ENCODE peak calls at places on chromosomes 1 and 21, in eight cellular contexts. Y, S, C, L, G, V, T and D are unnamed samples.

GRCh38 chr1:206803221-206803730 is 31.0 kb upstream of the IL10 start:
- DNase-seq in V (no peak), S (no peak), C (no peak), G (no peak), Y (no peak), T (no peak), L (no peak), D (no peak)

GRCh38 chr21:33657124-33657842 is 15.0 kb downstream of the ITSN1 start:
- DNase-seq in Y (no peak), T (no peak), L (peak), C (no peak), G (no peak), V (no peak), S (no peak), D (no peak)

GRCh38 chr1:39760074-39761008 is 10.8 kb downstream of the OXCT2 start:
- DNase-seq in L (no peak), V (no peak), Y (no peak), G (no peak), C (no peak), T (no peak), S (no peak), D (no peak)

GRCh38 chr1:11792106-11792505 is 13.7 kb downstream of the MTHFR start:
- DNase-seq in L (no peak), V (no peak), T (peak), S (no peak), C (no peak), G (no peak), Y (no peak), D (no peak)

GRCh38 chr1:58884706-58885661 is 101.1 kb upstream of the JUN start:
- DNase-seq in S (no peak), T (peak), G (no peak), L (peak), Y (no peak), C (peak), V (peak), D (no peak)

GRCh38 chr21:24259241-24259640 is 1348.0 kb downstream of the MRPL39 start:
- DNase-seq in Y (no peak), S (no peak), C (no peak), G (no peak), L (no peak), V (no peak), T (no peak), D (no peak)

GRCh38 chr1:212045981-212046380 is 10.4 kb downstream of the DTL start:
- DNase-seq in V (no peak), G (no peak), Y (no peak), L (no peak), S (no peak), T (no peak), C (no peak), D (no peak)

GRCh38 chr1:56099766-56100165 is 479.6 kb downstream of the PLPP3 start:
- DNase-seq in Y (no peak), G (no peak), T (peak), C (no peak), V (no peak), S (no peak), L (peak), D (no peak)

GRCh38 chr1:42684139-42684538 is 1.9 kb downstream of the YBX1 start:
- DNase-seq in V (no peak), C (no peak), G (peak), L (peak), T (peak), Y (peak), S (no peak), D (no peak)

GRCh38 chr1:58649555-58649954 is 50.3 kb downstream of the MYSM1 start:
- DNase-seq in G (no peak), S (no peak), T (peak), C (no peak), Y (no peak), L (no peak), V (peak), D (no peak)

GRCh38 chr1:8218351-8219092 is 99.4 kb upstream of the SLC45A1 start:
- DNase-seq in T (no peak), C (no peak), G (no peak), V (no peak), S (no peak), Y (no peak), L (peak), D (no peak)

GRCh38 chr1:65393345-65393744 is 27.1 kb upstream of the LEPR start:
- DNase-seq in G (no peak), Y (no peak), V (no peak), C (no peak), L (no peak), S (no peak), T (no peak), D (no peak)

GRCh38 chr1:103142466-103142865 is 34.1 kb upstream of the COL11A1 start:
- DNase-seq in Y (no peak), C (no peak), G (no peak), V (no peak), L (no peak), T (no peak), S (no peak), D (no peak)

GRCh38 chr1:201408176-201408814 is 9.2 kb upstream of the LAD1 start:
- DNase-seq in S (no peak), Y (peak), L (peak), C (peak), V (peak), G (peak), T (peak), D (peak)

GRCh38 chr1:197671140-197671539 is 104.1 kb downstream of the DENND1B start:
- DNase-seq in V (no peak), T (no peak), G (no peak), C (no peak), S (no peak), Y (no peak), L (no peak), D (no peak)

GRCh38 chr1:29417558-29417858 is 181.2 kb downstream of the PTPRU start:
- DNase-seq in T (no peak), S (no peak), G (no peak), Y (no peak), V (no peak), C (no peak), L (no peak), D (no peak)

GRCh38 chr1:228283476-228284147 is 75.8 kb downstream of the OBSCN start:
- DNase-seq in Y (no peak), L (no peak), T (no peak), V (peak), S (no peak), G (no peak), C (no peak), D (no peak)

GRCh38 chr1:212062832-212063438 is 27.4 kb downstream of the DTL start:
- DNase-seq in L (peak), V (no peak), T (peak), G (peak), S (no peak), C (no peak), Y (peak), D (peak)

GRCh38 chr21:34881894-34882371 is 167.2 kb downstream of the RUNX1 start:
- DNase-seq in C (no peak), Y (no peak), S (peak), L (peak), T (no peak), G (peak), V (no peak), D (no peak)

GRCh38 chr1:31764307-31765040 is at the start of gene ADGRB2:
- DNase-seq in L (no peak), C (no peak), V (peak), S (no peak), T (peak), G (peak), Y (peak), D (no peak)

GRCh38 chr21:29647353-29647781 is 292.4 kb downstream of the GRIK1 start:
- DNase-seq in Y (no peak), S (no peak), T (no peak), L (peak), G (no peak), V (no peak), C (no peak), D (no peak)

GRCh38 chr1:69737527-69738176 is 169.9 kb downstream of the LRRC7 start:
- DNase-seq in T (peak), Y (peak), L (peak), C (peak), S (no peak), V (peak), G (peak), D (peak)

GRCh38 chr1:199089393-199090122 is 450.7 kb downstream of the PTPRC start:
- DNase-seq in Y (no peak), G (no peak), L (no peak), C (no peak), T (no peak), S (no peak), V (no peak), D (no peak)

GRCh38 chr1:107051266-107051665 is 5.2 kb upstream of the PRMT6 start:
- DNase-seq in Y (no peak), S (no peak), L (no peak), C (no peak), T (no peak), G (no peak), V (no peak), D (no peak)

GRCh38 chr1:183178490-183178889 is 7.6 kb upstream of the LAMC2 start:
- DNase-seq in Y (no peak), S (no peak), T (no peak), C (no peak), G (no peak), V (no peak), L (peak), D (no peak)

GRCh38 chr21:16794944-16795343 is 717.9 kb upstream of the CXADR start:
- DNase-seq in C (no peak), Y (no peak), T (no peak), G (peak), S (no peak), L (peak), V (no peak), D (peak)

GRCh38 chr1:83999316-83999819 is 436 bp upstream of the TTLL7 start:
- DNase-seq in T (peak), G (peak), Y (peak), V (peak), S (no peak), L (peak), C (peak), D (peak)

GRCh38 chr1:192303029-192303428 is 13.8 kb upstream of the RGS21 start:
- DNase-seq in L (peak), C (no peak), G (no peak), V (no peak), S (no peak), Y (no peak), T (no peak), D (no peak)

GRCh38 chr1:233394860-233395717 is 67.6 kb downstream of the MAP3K21 start:
- DNase-seq in Y (peak), S (no peak), T (peak), C (peak), L (peak), G (peak), V (peak), D (peak)

GRCh38 chr1:8858888-8859706 is 19.4 kb downstream of the ENO1 start:
- DNase-seq in T (peak), Y (peak), S (no peak), C (peak), G (peak), L (peak), V (peak), D (no peak)

GRCh38 chr1:101051688-101052638 is 26.4 kb upstream of the DPH5 start:
- DNase-seq in T (no peak), S (no peak), L (no peak), V (no peak), C (no peak), Y (no peak), G (no peak), D (no peak)

GRCh38 chr1:225343618-225344017 is 84.2 kb downstream of the LBR start:
- DNase-seq in C (no peak), S (no peak), T (no peak), L (peak), V (no peak), Y (no peak), G (peak), D (no peak)

GRCh38 chr1:177969825-177970371 is at the start of gene SEC16B:
- DNase-seq in S (no peak), Y (no peak), V (peak), L (no peak), T (no peak), G (peak), C (no peak), D (no peak)

GRCh38 chr1:200738348-200738732 is 353 bp upstream of the CAMSAP2 start:
- DNase-seq in V (no peak), Y (no peak), G (no peak), T (no peak), L (peak), S (no peak), C (no peak), D (no peak)

GRCh38 chr1:73635021-73635420 is 563.0 kb downstream of the LRRIQ3 start:
- DNase-seq in C (no peak), T (no peak), V (no peak), Y (no peak), G (peak), L (no peak), S (no peak), D (no peak)

GRCh38 chr1:25917996-25918395 is 11.8 kb upstream of the STMN1 start:
- DNase-seq in V (no peak), Y (no peak), S (no peak), L (peak), G (no peak), T (peak), C (no peak), D (no peak)

GRCh38 chr1:43541721-43542401 is 11.2 kb downstream of the PTPRF start:
- DNase-seq in L (peak), T (no peak), G (no peak), S (no peak), Y (no peak), V (peak), C (peak), D (no peak)

GRCh38 chr1:30744060-30744756 is 13.4 kb downstream of the LAPTM5 start:
- DNase-seq in C (no peak), Y (no peak), L (peak), V (no peak), T (no peak), G (no peak), S (no peak), D (no peak)

GRCh38 chr1:212712451-212713303 is 13.0 kb upstream of the BATF3 start:
- DNase-seq in L (peak), G (no peak), T (no peak), Y (peak), S (no peak), C (no peak), V (no peak), D (no peak)

DNA sequence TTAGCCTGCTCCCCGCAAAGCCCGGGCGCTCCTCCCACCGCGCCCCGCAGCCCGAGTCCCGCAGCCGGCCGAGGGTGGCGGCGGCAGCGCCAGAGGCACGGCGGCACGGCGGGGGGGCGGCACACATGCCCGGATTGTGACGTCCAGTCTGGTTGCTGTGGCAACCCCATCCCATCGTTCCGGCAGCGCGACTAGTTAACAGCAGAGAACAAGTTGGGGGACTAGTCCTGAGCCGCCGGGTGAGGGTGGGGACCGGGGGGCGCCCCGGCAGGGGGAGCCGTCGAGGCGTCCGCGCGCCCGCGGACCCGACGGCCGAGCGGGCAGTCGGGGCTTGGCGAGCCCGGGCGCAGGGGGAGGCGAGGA is at the start of gene CHD5:
- DNase-seq in T (no peak), C (no peak), G (no peak), S (no peak), L (no peak), Y (peak), V (no peak), D (no peak)
- TF ChIP-seq CTCF in T (no peak), C (no peak), G (peak), S (no peak), L (peak), Y (peak), V (no peak), D (no peak)

GRCh38 chr1:108316545-108316944 is 72.7 kb upstream of the NBPF4 start:
- DNase-seq in L (peak), S (no peak), Y (peak), T (no peak), G (peak), C (no peak), V (no peak), D (no peak)
- TF ChIP-seq CTCF in L (peak), S (no peak), Y (peak), T (peak), G (peak), C (no peak), V (no peak), D (peak)

DNA sequence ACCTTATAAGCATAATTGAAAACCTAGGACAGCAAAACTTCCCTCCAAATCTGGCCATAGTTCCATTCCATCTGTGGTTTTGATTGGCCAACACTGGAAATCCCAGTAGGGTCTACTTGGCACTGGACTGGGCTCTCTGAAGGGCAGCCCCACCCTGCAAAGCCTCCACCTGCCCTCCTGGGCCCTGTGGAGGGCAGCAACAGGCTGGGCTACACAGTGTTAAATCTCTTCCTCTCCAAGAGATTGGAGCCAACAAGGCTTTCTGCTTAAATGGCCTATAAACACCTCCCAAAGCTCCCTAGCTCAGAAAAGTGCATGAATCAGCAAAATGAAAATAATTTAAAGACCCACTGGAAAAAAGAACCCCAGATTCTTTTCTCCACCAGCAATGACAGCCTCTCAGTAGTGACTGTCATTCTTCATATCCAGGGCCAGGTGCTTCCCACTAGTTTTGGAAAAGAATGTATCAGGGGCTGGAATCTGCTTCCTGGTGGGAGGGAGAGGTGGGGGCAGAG is 58.5 kb downstream of the BEND5 start:
- DNase-seq in G (no peak), Y (no peak), C (no peak), V (no peak), S (no peak), T (no peak), L (no peak), D (no peak)
- TF ChIP-seq CTCF in G (no peak), Y (no peak), C (no peak), V (no peak), S (no peak), T (no peak), L (no peak), D (no peak)

GRCh38 chr1:180555411-180555810 is 3.4 kb upstream of the OVAAL start:
- DNase-seq in Y (no peak), L (no peak), S (no peak), C (no peak), T (no peak), V (no peak), G (no peak), D (no peak)
- TF ChIP-seq CTCF in Y (no peak), L (no peak), S (no peak), C (no peak), T (no peak), V (no peak), G (no peak), D (no peak)

GRCh38 chr21:40717008-40717407 is 129.9 kb downstream of the DSCAM start:
- DNase-seq in G (no peak), V (no peak), L (no peak), C (no peak), Y (no peak), T (peak), S (no peak), D (no peak)

GRCh38 chr21:40714516-40714915 is 132.4 kb downstream of the DSCAM start:
- DNase-seq in L (no peak), C (no peak), Y (no peak), G (no peak), T (no peak), S (no peak), V (no peak), D (no peak)

GRCh38 chr21:40719615-40720014 is 127.3 kb downstream of the DSCAM start:
- DNase-seq in S (no peak), T (no peak), C (no peak), L (no peak), Y (no peak), V (no peak), G (no peak), D (no peak)
- TF ChIP-seq CTCF in S (no peak), T (no peak), C (no peak), L (no peak), Y (no peak), V (no peak), G (no peak), D (no peak)

GRCh38 chr1:15426492-15427279 is 11.6 kb upstream of the CTRC start:
- DNase-seq in L (no peak), Y (no peak), V (peak), T (no peak), G (peak), C (peak), S (no peak), D (no peak)
- TF ChIP-seq CTCF in L (no peak), Y (no peak), V (no peak), T (peak), G (peak), C (peak), S (peak), D (no peak)

GRCh38 chr21:44337941-44338895 is 972 bp downstream of the CFAP410 start:
- DNase-seq in S (peak), V (peak), L (peak), G (peak), C (peak), T (peak), Y (peak), D (no peak)
- TF ChIP-seq CTCF in S (peak), V (no peak), L (peak), G (peak), C (peak), T (peak), Y (peak), D (peak)

GRCh38 chr1:189220750-189221149 is 1256.9 kb downstream of the BRINP3 start:
- DNase-seq in G (no peak), Y (no peak), S (no peak), L (no peak), C (no peak), V (no peak), T (no peak), D (no peak)
- TF ChIP-seq CTCF in G (peak), Y (peak), S (no peak), L (no peak), C (no peak), V (no peak), T (peak), D (no peak)

GRCh38 chr1:175376194-175376593 is 183.6 kb upstream of the KIAA0040 start:
- DNase-seq in T (no peak), L (no peak), V (no peak), C (no peak), Y (peak), S (no peak), G (peak), D (no peak)
- TF ChIP-seq CTCF in T (peak), L (no peak), V (no peak), C (no peak), Y (peak), S (no peak), G (peak), D (no peak)

GRCh38 chr21:41956926-41957729 is 3.3 kb upstream of the C2CD2 start:
- DNase-seq in G (peak), L (peak), C (no peak), S (no peak), Y (no peak), V (no peak), T (peak), D (no peak)
- TF ChIP-seq CTCF in G (no peak), L (peak), C (no peak), S (no peak), Y (no peak), V (no peak), T (no peak), D (no peak)